ENCODE peak calls at places on chromosome 4, in six cellular contexts. One of them, this sample, is unnamed.

GRCh38 chr4:156293657-156294297 is 340.1 kb upstream of the CTSO start:
- DNase-seq in GM23248: peak; percentile 79
- DNase-seq in right cardiac atrium: no peak
- DNase-seq in uterus: no peak
- DNase-seq in ovary: no peak
- DNase-seq in IMR-90: peak; percentile 93
- DNase-seq in this sample: no peak

GRCh38 chr4:53885668-53886067 is 178.7 kb downstream of the CHIC2 start:
- DNase-seq in GM23248: no peak
- DNase-seq in uterus: no peak
- DNase-seq in right cardiac atrium: peak; percentile 79
- DNase-seq in ovary: no peak
- DNase-seq in IMR-90: no peak
- DNase-seq in this sample: no peak

GRCh38 chr4:177740563-177740962 is 298.3 kb upstream of the AGA start:
- DNase-seq in ovary: no peak
- DNase-seq in uterus: no peak
- DNase-seq in right cardiac atrium: no peak
- DNase-seq in GM23248: no peak
- DNase-seq in IMR-90: peak; percentile 5
- DNase-seq in this sample: no peak

GRCh38 chr4:140250989-140251552 is 97.1 kb upstream of the MAML3 start:
- DNase-seq in GM23248: peak; percentile 37
- DNase-seq in uterus: no peak
- DNase-seq in right cardiac atrium: no peak
- DNase-seq in ovary: no peak
- DNase-seq in IMR-90: no peak
- DNase-seq in this sample: no peak

GRCh38 chr4:113979157-113979972 is at the start of gene ARSJ:
- DNase-seq in IMR-90: peak; percentile 88
- DNase-seq in ovary: peak; percentile 69
- DNase-seq in uterus: peak; percentile 66
- DNase-seq in GM23248: peak; percentile 91
- DNase-seq in right cardiac atrium: peak; percentile 72
- DNase-seq in this sample: no peak

GRCh38 chr4:139515531-139515958 is 40.5 kb downstream of the SETD7 start:
- DNase-seq in ovary: no peak
- DNase-seq in IMR-90: no peak
- DNase-seq in GM23248: no peak
- DNase-seq in right cardiac atrium: no peak
- DNase-seq in uterus: no peak
- DNase-seq in this sample: no peak

GRCh38 chr4:108006361-108006760 is 16.7 kb downstream of the HADH start:
- DNase-seq in uterus: no peak
- DNase-seq in ovary: no peak
- DNase-seq in IMR-90: no peak
- DNase-seq in GM23248: no peak
- DNase-seq in right cardiac atrium: no peak
- DNase-seq in this sample: no peak

GRCh38 chr4:22486276-22486675 is 29.6 kb downstream of the ADGRA3 start:
- DNase-seq in uterus: no peak
- DNase-seq in ovary: no peak
- DNase-seq in GM23248: no peak
- DNase-seq in IMR-90: no peak
- DNase-seq in right cardiac atrium: no peak
- DNase-seq in this sample: no peak

GRCh38 chr4:82268050-82268825 is 105.6 kb downstream of the HNRNPD start:
- DNase-seq in GM23248: peak; percentile 79
- DNase-seq in IMR-90: peak; percentile 50
- DNase-seq in uterus: peak; percentile 30
- DNase-seq in ovary: peak; percentile 38
- DNase-seq in right cardiac atrium: peak; percentile 52
- DNase-seq in this sample: peak; percentile 9

GRCh38 chr4:2652415-2653155 is 103.6 kb downstream of the TNIP2 start:
- DNase-seq in IMR-90: no peak
- DNase-seq in right cardiac atrium: no peak
- DNase-seq in GM23248: no peak
- DNase-seq in ovary: no peak
- DNase-seq in uterus: no peak
- DNase-seq in this sample: no peak

GRCh38 chr4:122691988-122692387 is 40.5 kb upstream of the BBS12 start:
- DNase-seq in IMR-90: no peak
- DNase-seq in GM23248: no peak
- DNase-seq in uterus: no peak
- DNase-seq in ovary: no peak
- DNase-seq in right cardiac atrium: no peak
- DNase-seq in this sample: no peak

GRCh38 chr4:8168232-8168631 is 9.6 kb upstream of the ABLIM2 start:
- DNase-seq in IMR-90: no peak
- DNase-seq in right cardiac atrium: no peak
- DNase-seq in uterus: no peak
- DNase-seq in ovary: no peak
- DNase-seq in GM23248: no peak
- DNase-seq in this sample: no peak

GRCh38 chr4:77001907-77002306 is 52.4 kb downstream of the SEPTIN11 start:
- DNase-seq in right cardiac atrium: no peak
- DNase-seq in GM23248: peak; percentile 76
- DNase-seq in IMR-90: peak; percentile 79
- DNase-seq in uterus: no peak
- DNase-seq in ovary: no peak
- DNase-seq in this sample: no peak

GRCh38 chr4:156536661-156537060 is 434.9 kb downstream of the PDGFC start:
- DNase-seq in uterus: peak; percentile 19
- DNase-seq in IMR-90: peak; percentile 50
- DNase-seq in GM23248: peak; percentile 61
- DNase-seq in ovary: no peak
- DNase-seq in right cardiac atrium: no peak
- DNase-seq in this sample: no peak

GRCh38 chr4:108696160-108696559 is 45.8 kb downstream of the OSTC start:
- DNase-seq in right cardiac atrium: no peak
- DNase-seq in uterus: no peak
- DNase-seq in GM23248: no peak
- DNase-seq in ovary: no peak
- DNase-seq in IMR-90: no peak
- DNase-seq in this sample: no peak

GRCh38 chr4:122423246-122423645 is 33.3 kb downstream of the IL2 start:
- DNase-seq in uterus: no peak
- DNase-seq in ovary: no peak
- DNase-seq in GM23248: peak; percentile 11
- DNase-seq in right cardiac atrium: no peak
- DNase-seq in IMR-90: no peak
- DNase-seq in this sample: no peak

GRCh38 chr4:130210871-130211270 is 1114.9 kb downstream of the C4orf33 start:
- DNase-seq in IMR-90: no peak
- DNase-seq in GM23248: peak; percentile 21
- DNase-seq in right cardiac atrium: no peak
- DNase-seq in uterus: no peak
- DNase-seq in ovary: no peak
- DNase-seq in this sample: no peak

GRCh38 chr4:187840814-187841213 is 154.8 kb upstream of the ZFP42 start:
- DNase-seq in GM23248: no peak
- DNase-seq in uterus: no peak
- DNase-seq in right cardiac atrium: no peak
- DNase-seq in ovary: no peak
- DNase-seq in IMR-90: peak; percentile 73
- DNase-seq in this sample: no peak

GRCh38 chr4:175281894-175282293 is 363.7 kb downstream of the ADAM29 start:
- DNase-seq in GM23248: no peak
- DNase-seq in IMR-90: no peak
- DNase-seq in uterus: no peak
- DNase-seq in ovary: no peak
- DNase-seq in right cardiac atrium: no peak
- DNase-seq in this sample: no peak

GRCh38 chr4:6561173-6561516 is 13.8 kb upstream of the MAN2B2 start:
- DNase-seq in right cardiac atrium: no peak
- DNase-seq in IMR-90: no peak
- DNase-seq in uterus: no peak
- DNase-seq in ovary: no peak
- DNase-seq in GM23248: peak; percentile 31
- DNase-seq in this sample: no peak

GRCh38 chr4:92634891-92635290 is 331.1 kb downstream of the GRID2 start:
- DNase-seq in ovary: no peak
- DNase-seq in GM23248: no peak
- DNase-seq in IMR-90: no peak
- DNase-seq in right cardiac atrium: no peak
- DNase-seq in uterus: no peak
- DNase-seq in this sample: no peak

GRCh38 chr4:99960648-99961047 is 10.6 kb upstream of the H2AZ1 start:
- DNase-seq in uterus: no peak
- DNase-seq in GM23248: peak; percentile 7
- DNase-seq in IMR-90: no peak
- DNase-seq in ovary: no peak
- DNase-seq in right cardiac atrium: no peak
- DNase-seq in this sample: no peak

GRCh38 chr4:153522800-153523089 is 56.6 kb downstream of the TMEM131L start:
- DNase-seq in ovary: no peak
- DNase-seq in IMR-90: no peak
- DNase-seq in uterus: no peak
- DNase-seq in GM23248: no peak
- DNase-seq in right cardiac atrium: no peak
- DNase-seq in this sample: peak; percentile 32

GRCh38 chr4:86497980-86498379 is 96.1 kb upstream of the PTPN13 start:
- DNase-seq in right cardiac atrium: peak; percentile 36
- DNase-seq in IMR-90: no peak
- DNase-seq in uterus: no peak
- DNase-seq in ovary: no peak
- DNase-seq in GM23248: peak; percentile 35
- DNase-seq in this sample: no peak

GRCh38 chr4:148029781-148030180 is 297.9 kb downstream of the ARHGAP10 start:
- DNase-seq in GM23248: no peak
- DNase-seq in uterus: no peak
- DNase-seq in IMR-90: no peak
- DNase-seq in ovary: no peak
- DNase-seq in right cardiac atrium: no peak
- DNase-seq in this sample: no peak
- H3K4me3 ChIP-seq in GM23248: no peak overlapping the region
- H3K4me3 ChIP-seq in uterus: no peak overlapping the region
- H3K4me3 ChIP-seq in IMR-90: no peak overlapping the region
- H3K4me3 ChIP-seq in ovary: no peak overlapping the region
- H3K4me3 ChIP-seq in right cardiac atrium: no peak overlapping the region
- H3K4me3 ChIP-seq in this sample: no peak overlapping the region

DNA sequence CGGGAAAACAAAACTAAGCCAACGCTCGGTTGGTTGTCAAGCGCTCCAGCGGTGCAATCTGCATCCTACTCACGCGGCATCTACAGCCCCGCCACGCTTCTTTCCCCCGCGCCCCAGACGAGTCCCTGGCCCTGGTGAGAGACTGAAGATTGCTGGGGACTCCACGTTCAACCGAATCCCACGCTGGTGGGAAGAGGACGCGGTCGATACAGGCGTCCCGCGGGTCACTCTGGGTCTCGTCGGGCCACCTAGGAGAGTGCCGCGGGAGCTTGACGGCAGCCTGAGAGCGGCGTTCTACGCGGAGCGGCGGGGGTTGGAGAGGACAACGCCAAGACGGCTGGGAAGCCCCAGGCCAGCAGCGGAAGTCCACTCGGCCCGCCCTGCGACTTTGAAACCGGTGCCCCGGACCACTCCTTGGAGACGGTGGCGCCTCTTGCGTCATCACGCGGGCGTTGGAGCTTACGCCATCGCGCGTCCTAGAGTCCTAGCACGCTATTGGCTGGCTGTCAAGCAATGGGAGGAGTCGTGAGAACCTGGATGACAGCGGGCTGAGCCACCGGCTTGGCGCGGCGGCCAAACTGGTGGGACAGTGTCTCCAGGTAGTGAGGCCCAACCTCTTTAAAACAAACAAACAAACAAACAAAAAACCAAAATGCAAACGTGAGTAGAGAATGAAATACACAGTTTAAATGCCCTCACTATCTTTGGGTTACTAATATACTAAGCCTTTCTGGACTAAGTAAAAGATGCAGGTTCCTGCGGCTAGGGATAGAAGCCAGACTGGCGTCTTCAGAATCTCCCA is at the start of gene SCLT1:
- DNase-seq in GM23248: peak; percentile 100
- DNase-seq in ovary: peak; percentile 98
- DNase-seq in right cardiac atrium: peak; percentile 100
- DNase-seq in uterus: peak; percentile 98
- DNase-seq in IMR-90: peak; percentile 99
- DNase-seq in this sample: peak; percentile 93
- H3K4me1 ChIP-seq in GM23248: peaks cover 20% of the 10 kb centered on the region
- H3K4me1 ChIP-seq in ovary: peaks cover 3% of the 10 kb centered on the region
- H3K4me1 ChIP-seq in right cardiac atrium: peaks cover 3% of the 10 kb centered on the region
- H3K4me1 ChIP-seq in uterus: peaks cover 13% of the 10 kb centered on the region
- H3K4me1 ChIP-seq in IMR-90: no peaks in the 10 kb centered on the region
- H3K4me1 ChIP-seq in this sample: peaks cover 41% of the 10 kb centered on the region

GRCh38 chr4:185128272-185129119 is 14.6 kb upstream of the SLC25A4 start:
- DNase-seq in GM23248: peak; percentile 53
- DNase-seq in IMR-90: no peak
- DNase-seq in right cardiac atrium: peak; percentile 37
- DNase-seq in ovary: peak; percentile 59
- DNase-seq in uterus: peak; percentile 33
- DNase-seq in this sample: peak; percentile 6

GRCh38 chr4:185123479-185123878 is 19.6 kb upstream of the SLC25A4 start:
- DNase-seq in uterus: no peak
- DNase-seq in right cardiac atrium: no peak
- DNase-seq in IMR-90: no peak
- DNase-seq in GM23248: no peak
- DNase-seq in ovary: no peak
- DNase-seq in this sample: no peak

DNA sequence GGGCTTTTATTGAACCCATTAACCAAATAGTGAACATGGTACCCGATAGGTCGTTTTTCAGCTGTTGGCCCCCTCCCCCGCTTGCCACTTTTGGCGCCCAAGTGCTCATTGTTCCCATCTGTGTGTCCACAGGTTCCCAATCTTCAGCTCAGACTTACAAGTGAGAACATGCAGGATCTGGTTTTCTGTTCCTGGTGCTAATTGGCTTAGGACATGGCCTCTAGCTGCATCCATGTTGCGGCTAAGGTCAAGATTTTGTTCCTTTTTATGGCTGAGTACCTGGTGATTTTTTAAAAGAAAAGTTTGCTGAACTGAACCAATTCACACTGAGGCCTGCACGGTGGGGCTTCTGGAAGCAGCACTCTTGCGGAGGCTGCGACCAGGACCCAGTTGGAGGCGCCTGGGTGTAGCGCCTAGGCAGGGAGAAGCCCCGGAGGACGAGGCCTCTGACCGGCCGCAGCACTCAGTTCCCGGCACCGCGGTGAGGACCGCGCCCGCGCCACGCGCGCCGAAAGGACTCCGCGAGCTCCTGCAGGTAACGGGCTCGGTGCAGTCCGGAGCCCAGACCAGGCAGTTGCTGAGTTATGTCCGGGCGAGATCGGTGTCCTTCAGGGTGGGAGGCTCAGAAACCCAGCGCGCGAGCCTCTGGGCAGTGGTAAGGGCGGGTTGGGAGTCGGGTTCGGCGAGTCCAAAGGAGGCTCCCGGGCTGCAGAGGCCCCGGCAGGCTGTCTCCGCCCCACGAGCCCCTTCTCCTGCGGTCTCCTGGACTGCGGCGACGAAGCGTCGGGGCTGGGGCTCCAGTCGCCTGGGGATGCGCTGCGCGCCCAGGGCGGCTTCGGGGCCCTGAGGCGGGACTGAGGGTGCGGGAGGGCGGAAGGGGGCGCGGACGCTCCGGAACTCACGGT is 15.8 kb upstream of the SLC25A4 start:
- DNase-seq in IMR-90: no peak
- DNase-seq in GM23248: peak; percentile 34
- DNase-seq in right cardiac atrium: peak; percentile 34
- DNase-seq in ovary: peak; percentile 43
- DNase-seq in uterus: peak; percentile 26
- DNase-seq in this sample: no peak
- H3K4me3 ChIP-seq in IMR-90: peak overlapping the region; percentile 51
- H3K4me3 ChIP-seq in GM23248: peak overlapping the region; percentile 66
- H3K4me3 ChIP-seq in right cardiac atrium: peak overlapping the region; percentile 87
- H3K4me3 ChIP-seq in ovary: peak overlapping the region; percentile 76
- H3K4me3 ChIP-seq in uterus: peak overlapping the region; percentile 45
- H3K4me3 ChIP-seq in this sample: no peak overlapping the region

GRCh38 chr4:185122681-185123345 is 20.3 kb upstream of the SLC25A4 start:
- DNase-seq in ovary: no peak
- DNase-seq in uterus: no peak
- DNase-seq in GM23248: no peak
- DNase-seq in right cardiac atrium: no peak
- DNase-seq in IMR-90: no peak
- DNase-seq in this sample: no peak
- H3K4me1 ChIP-seq in ovary: peaks cover 2% of the 10 kb centered on the region
- H3K4me1 ChIP-seq in uterus: no peaks in the 10 kb centered on the region
- H3K4me1 ChIP-seq in GM23248: no peaks in the 10 kb centered on the region
- H3K4me1 ChIP-seq in right cardiac atrium: no peaks in the 10 kb centered on the region
- H3K4me1 ChIP-seq in IMR-90: no peaks in the 10 kb centered on the region
- H3K4me1 ChIP-seq in this sample: no peaks in the 10 kb centered on the region